ENCODE peak calls at places on chromosomes 6 and 20, in eight cellular contexts. One of them, this sample, is unnamed.

GRCh38 chr6:33585403-33586107 is 5.5 kb upstream of the BAK1 start:
- DNase-seq in ureter: peak; percentile 83
- DNase-seq in activated T-cell treated with anti-CD3 and anti-CD28 coated beads for 1 hour: peak; percentile 85
- DNase-seq in GDM1: peak; percentile 90
- DNase-seq in CD8-positive, alpha-beta T cell: peak; percentile 73
- DNase-seq in GM23338: peak; percentile 87
- DNase-seq in tibial artery: peak; percentile 78
- DNase-seq in NCI-H1092 treated with DMSO at 0.1 percent for 48 hours: peak; percentile 42
- DNase-seq in this sample: peak; percentile 72

GRCh38 chr6:2021713-2022125 is 223.7 kb downstream of the GMDS start:
- DNase-seq in activated T-cell treated with anti-CD3 and anti-CD28 coated beads for 1 hour: no peak
- DNase-seq in tibial artery: peak; percentile 82
- DNase-seq in CD8-positive, alpha-beta T cell: no peak
- DNase-seq in GM23338: no peak
- DNase-seq in GDM1: no peak
- DNase-seq in NCI-H1092 treated with DMSO at 0.1 percent for 48 hours: peak; percentile 70
- DNase-seq in ureter: peak; percentile 76
- DNase-seq in this sample: peak; percentile 56

GRCh38 chr6:39416728-39417127 is 94.2 kb upstream of the KCNK16 start:
- DNase-seq in GDM1: no peak
- DNase-seq in CD8-positive, alpha-beta T cell: no peak
- DNase-seq in GM23338: no peak
- DNase-seq in ureter: no peak
- DNase-seq in tibial artery: peak; percentile 44
- DNase-seq in NCI-H1092 treated with DMSO at 0.1 percent for 48 hours: no peak
- DNase-seq in activated T-cell treated with anti-CD3 and anti-CD28 coated beads for 1 hour: no peak
- DNase-seq in this sample: peak; percentile 17

GRCh38 chr6:5764401-5764955 is 242.2 kb downstream of the NRN1 start:
- DNase-seq in ureter: no peak
- DNase-seq in CD8-positive, alpha-beta T cell: no peak
- DNase-seq in GM23338: no peak
- DNase-seq in NCI-H1092 treated with DMSO at 0.1 percent for 48 hours: no peak
- DNase-seq in tibial artery: peak; percentile 84
- DNase-seq in GDM1: no peak
- DNase-seq in activated T-cell treated with anti-CD3 and anti-CD28 coated beads for 1 hour: no peak
- DNase-seq in this sample: no peak

GRCh38 chr6:107458687-107459282 is 579 bp downstream of the PDSS2 start:
- DNase-seq in CD8-positive, alpha-beta T cell: no peak
- DNase-seq in ureter: no peak
- DNase-seq in activated T-cell treated with anti-CD3 and anti-CD28 coated beads for 1 hour: peak; percentile 9
- DNase-seq in GDM1: peak; percentile 21
- DNase-seq in GM23338: peak; percentile 47
- DNase-seq in NCI-H1092 treated with DMSO at 0.1 percent for 48 hours: peak; percentile 30
- DNase-seq in tibial artery: no peak
- DNase-seq in this sample: no peak

GRCh38 chr20:49985157-49985556 is 2.4 kb downstream of the SNAI1 start:
- DNase-seq in GM23338: no peak
- DNase-seq in CD8-positive, alpha-beta T cell: no peak
- DNase-seq in GDM1: no peak
- DNase-seq in activated T-cell treated with anti-CD3 and anti-CD28 coated beads for 1 hour: no peak
- DNase-seq in ureter: no peak
- DNase-seq in NCI-H1092 treated with DMSO at 0.1 percent for 48 hours: no peak
- DNase-seq in tibial artery: no peak
- DNase-seq in this sample: no peak

GRCh38 chr20:44396790-44397189 is 41.3 kb downstream of the HNF4A start:
- DNase-seq in CD8-positive, alpha-beta T cell: no peak
- DNase-seq in activated T-cell treated with anti-CD3 and anti-CD28 coated beads for 1 hour: no peak
- DNase-seq in ureter: no peak
- DNase-seq in GDM1: no peak
- DNase-seq in tibial artery: no peak
- DNase-seq in GM23338: no peak
- DNase-seq in NCI-H1092 treated with DMSO at 0.1 percent for 48 hours: no peak
- DNase-seq in this sample: no peak

GRCh38 chr20:35093245-35093884 is 758 bp upstream of the TRPC4AP start:
- DNase-seq in activated T-cell treated with anti-CD3 and anti-CD28 coated beads for 1 hour: no peak
- DNase-seq in tibial artery: no peak
- DNase-seq in GM23338: no peak
- DNase-seq in NCI-H1092 treated with DMSO at 0.1 percent for 48 hours: no peak
- DNase-seq in CD8-positive, alpha-beta T cell: no peak
- DNase-seq in ureter: no peak
- DNase-seq in GDM1: no peak
- DNase-seq in this sample: no peak

GRCh38 chr6:20056350-20056992 is 155.8 kb downstream of the MBOAT1 start:
- DNase-seq in GDM1: no peak
- DNase-seq in tibial artery: no peak
- DNase-seq in ureter: no peak
- DNase-seq in CD8-positive, alpha-beta T cell: no peak
- DNase-seq in activated T-cell treated with anti-CD3 and anti-CD28 coated beads for 1 hour: no peak
- DNase-seq in GM23338: peak; percentile 82
- DNase-seq in NCI-H1092 treated with DMSO at 0.1 percent for 48 hours: peak; percentile 67
- DNase-seq in this sample: no peak

GRCh38 chr6:132235596-132236280 is 165.5 kb downstream of the MOXD1 start:
- DNase-seq in GM23338: no peak
- DNase-seq in ureter: no peak
- DNase-seq in activated T-cell treated with anti-CD3 and anti-CD28 coated beads for 1 hour: no peak
- DNase-seq in tibial artery: no peak
- DNase-seq in CD8-positive, alpha-beta T cell: no peak
- DNase-seq in NCI-H1092 treated with DMSO at 0.1 percent for 48 hours: no peak
- DNase-seq in GDM1: no peak
- DNase-seq in this sample: no peak

GRCh38 chr6:73644030-73644429 is 9.8 kb downstream of the SLC17A5 start:
- DNase-seq in GDM1: no peak
- DNase-seq in activated T-cell treated with anti-CD3 and anti-CD28 coated beads for 1 hour: no peak
- DNase-seq in GM23338: no peak
- DNase-seq in NCI-H1092 treated with DMSO at 0.1 percent for 48 hours: no peak
- DNase-seq in CD8-positive, alpha-beta T cell: no peak
- DNase-seq in tibial artery: no peak
- DNase-seq in ureter: no peak
- DNase-seq in this sample: no peak

GRCh38 chr20:6101346-6101745 is 21.5 kb downstream of the FERMT1 start:
- DNase-seq in GDM1: no peak
- DNase-seq in GM23338: no peak
- DNase-seq in NCI-H1092 treated with DMSO at 0.1 percent for 48 hours: no peak
- DNase-seq in ureter: no peak
- DNase-seq in activated T-cell treated with anti-CD3 and anti-CD28 coated beads for 1 hour: no peak
- DNase-seq in tibial artery: no peak
- DNase-seq in CD8-positive, alpha-beta T cell: no peak
- DNase-seq in this sample: no peak

GRCh38 chr6:33621396-33622388 is 570 bp downstream of the ITPR3 start:
- DNase-seq in GM23338: peak; percentile 68
- DNase-seq in NCI-H1092 treated with DMSO at 0.1 percent for 48 hours: peak; percentile 45
- DNase-seq in CD8-positive, alpha-beta T cell: no peak
- DNase-seq in activated T-cell treated with anti-CD3 and anti-CD28 coated beads for 1 hour: peak; percentile 21
- DNase-seq in tibial artery: no peak
- DNase-seq in GDM1: no peak
- DNase-seq in ureter: peak; percentile 51
- DNase-seq in this sample: peak; percentile 77

GRCh38 chr6:54098450-54099044 is 12.7 kb upstream of the MLIP start:
- DNase-seq in activated T-cell treated with anti-CD3 and anti-CD28 coated beads for 1 hour: no peak
- DNase-seq in GDM1: no peak
- DNase-seq in GM23338: no peak
- DNase-seq in NCI-H1092 treated with DMSO at 0.1 percent for 48 hours: no peak
- DNase-seq in tibial artery: no peak
- DNase-seq in ureter: no peak
- DNase-seq in CD8-positive, alpha-beta T cell: no peak
- DNase-seq in this sample: no peak

GRCh38 chr20:10376271-10377075 is 57.5 kb downstream of the MKKS start:
- DNase-seq in NCI-H1092 treated with DMSO at 0.1 percent for 48 hours: no peak
- DNase-seq in CD8-positive, alpha-beta T cell: no peak
- DNase-seq in ureter: no peak
- DNase-seq in activated T-cell treated with anti-CD3 and anti-CD28 coated beads for 1 hour: no peak
- DNase-seq in GDM1: no peak
- DNase-seq in GM23338: no peak
- DNase-seq in tibial artery: no peak
- DNase-seq in this sample: no peak

This sample was measured in lung.